ENCODE peak calls at places on chromosome 9, in six cellular contexts. U, A, W, B, L and J are unnamed samples.

GRCh38 chr9:38004809-38005560 is 64.0 kb downstream of the SHB start:
- DNase-seq in U (no peak), W (no peak), L (no peak), B (no peak), A (no peak), J (no peak)

GRCh38 chr9:134130503-134131375 is 5.1 kb upstream of the WDR5 start:
- DNase-seq in U (no peak), A (no peak), B (no peak), W (no peak), L (no peak), J (peak)

GRCh38 chr9:110058304-110058953 is 149.5 kb downstream of the C9orf152 start:
- DNase-seq in W (peak), A (peak), U (peak), L (peak), B (peak), J (no peak)

GRCh38 chr9:73780916-73781315 is 629.3 kb downstream of the ANXA1 start:
- DNase-seq in B (peak), A (no peak), W (no peak), L (no peak), U (no peak), J (peak)

GRCh38 chr9:1880038-1880565 is 135.0 kb upstream of the SMARCA2 start:
- DNase-seq in A (no peak), L (no peak), W (no peak), U (no peak), B (no peak), J (no peak)

GRCh38 chr9:70409280-70409679 is 5.2 kb downstream of the KLF9 start:
- DNase-seq in L (no peak), W (no peak), B (no peak), A (no peak), U (no peak), J (no peak)

GRCh38 chr9:129586647-129587046 is 34.3 kb downstream of the C9orf50 start:
- DNase-seq in W (no peak), A (no peak), L (no peak), B (no peak), U (peak), J (no peak)

GRCh38 chr9:27365977-27366376 is 69.0 kb upstream of the EQTN start:
- DNase-seq in A (no peak), L (peak), W (no peak), U (no peak), B (no peak), J (no peak)

GRCh38 chr9:32550609-32551490 is 1.3 kb upstream of the SMIM27 start:
- DNase-seq in U (peak), W (peak), L (peak), B (peak), A (peak), J (peak)
- TF ChIP-seq EZH2phosphoT487 in U (no peak), W (no peak), L (no peak), B (no peak), A (no peak), J (no peak)

GRCh38 chr9:137406876-137407589 is 15.9 kb downstream of the EXD3 start:
- DNase-seq in W (no peak), L (no peak), A (no peak), B (peak), U (peak), J (peak)
- H3K4me2 ChIP-seq in W (peak), L (no peak), A (no peak), B (peak), U (peak), J (peak)

DNA sequence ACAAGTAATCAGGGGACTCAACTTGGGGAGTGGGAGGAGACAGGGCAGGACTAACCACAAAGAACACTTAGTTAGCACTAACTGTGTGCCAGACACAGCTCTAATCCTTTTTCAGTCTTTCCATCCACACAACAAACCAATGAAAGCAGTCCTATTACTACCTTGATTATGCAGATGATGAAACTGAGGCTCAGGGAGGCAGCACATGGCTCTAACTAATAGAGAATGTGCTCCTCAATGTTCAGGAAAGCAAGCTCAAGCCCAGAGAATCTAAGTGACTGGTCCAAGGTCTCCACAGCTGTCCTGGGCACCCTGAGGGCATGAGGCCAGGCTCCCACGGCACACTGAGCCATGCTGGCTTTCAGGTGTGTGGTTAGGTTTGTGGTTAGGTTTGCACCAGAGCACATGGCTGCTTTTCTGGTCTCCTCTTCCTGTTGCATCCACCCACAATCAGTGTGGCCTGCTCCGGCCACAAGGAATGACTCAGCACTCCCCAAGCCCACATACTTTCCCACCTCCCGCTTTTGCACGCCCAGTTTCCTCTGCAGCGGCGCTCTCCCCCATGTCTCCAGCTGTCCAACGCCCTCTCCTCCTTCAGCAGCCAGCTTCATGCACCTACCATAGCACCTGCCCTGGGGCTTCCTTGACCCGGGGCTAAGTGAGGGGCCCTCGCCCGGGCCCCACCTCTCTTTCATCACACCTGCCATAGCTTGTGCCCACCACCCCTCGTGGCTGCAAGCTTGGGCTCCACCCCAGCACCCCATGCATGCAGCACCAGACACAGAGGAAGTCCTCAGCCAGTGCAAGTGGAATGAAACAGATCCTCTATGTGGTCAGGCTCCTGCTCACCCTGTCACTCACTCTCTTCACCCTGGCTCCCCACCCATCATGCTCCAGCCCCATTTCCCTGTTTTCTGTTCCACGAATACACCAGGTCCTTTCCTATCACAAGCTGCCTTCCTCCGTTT is 133.1 kb downstream of the GABBR2 start:
- DNase-seq in W (no peak), A (peak), B (peak), L (peak), U (no peak), J (peak)
- H2AFZ ChIP-seq in W (no peak), A (peak), B (no peak), L (peak), U (no peak), J (peak)

DNA sequence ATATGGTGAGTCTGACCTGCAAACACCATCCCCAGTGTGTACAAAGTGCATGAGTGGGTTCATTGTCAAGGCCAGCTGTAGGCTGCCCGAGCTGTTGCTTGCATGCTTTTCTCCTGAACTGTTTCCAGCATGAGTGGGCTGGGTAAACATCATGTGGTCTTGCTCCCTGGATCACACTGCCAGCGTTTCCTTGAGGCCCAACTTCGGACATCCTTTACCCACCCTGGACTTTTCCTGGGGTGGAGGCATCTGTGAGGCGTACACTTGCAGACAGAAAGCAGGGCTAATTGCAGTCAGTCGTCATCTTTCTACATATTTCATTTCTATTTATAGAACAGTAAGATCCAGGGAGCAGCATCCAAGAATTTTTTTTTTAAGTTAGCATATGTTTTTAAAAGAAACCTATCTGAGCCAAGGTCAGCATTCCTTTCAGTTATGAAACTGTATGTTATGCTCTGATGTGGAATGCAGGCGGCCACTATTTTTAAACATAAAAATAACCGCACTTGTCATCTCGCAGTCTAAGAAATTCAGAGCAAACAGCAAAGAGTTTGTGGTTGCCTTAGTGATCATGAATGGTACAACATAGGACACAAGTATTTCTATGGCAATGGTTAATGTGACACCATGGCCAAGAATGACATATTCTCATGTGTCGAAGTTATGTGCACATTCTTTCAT is 106.5 kb upstream of the DMRT1 start:
- DNase-seq in W (no peak), A (no peak), L (no peak), U (no peak), B (peak), J (peak)
- TF ChIP-seq EZH2phosphoT487 in W (no peak), A (no peak), L (no peak), U (no peak), B (no peak), J (peak)

DNA sequence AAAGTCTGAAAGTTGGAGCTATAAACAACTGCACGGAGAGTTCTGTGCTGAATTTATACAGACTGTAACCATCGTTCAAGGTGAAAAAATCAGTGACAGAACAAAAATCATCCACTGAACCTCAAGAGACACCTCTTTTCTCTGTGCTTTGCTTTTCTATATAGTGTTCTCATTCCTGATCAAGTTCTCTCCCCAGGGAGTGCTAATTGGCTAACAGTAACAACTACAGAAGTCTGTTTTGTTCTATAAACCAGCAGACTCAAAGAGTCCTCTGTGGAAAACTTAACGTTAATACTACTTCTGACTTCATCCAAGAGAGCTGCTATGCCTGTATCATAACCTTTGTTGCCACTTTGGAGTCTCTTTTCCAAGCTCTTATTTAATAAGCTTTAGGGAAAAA is 1388.3 kb upstream of the C9orf72 start:
- DNase-seq in U (no peak), B (no peak), W (no peak), L (no peak), A (no peak), J (no peak)
- H3K4me2 ChIP-seq in U (no peak), B (no peak), W (no peak), L (no peak), A (no peak), J (no peak)

DNA sequence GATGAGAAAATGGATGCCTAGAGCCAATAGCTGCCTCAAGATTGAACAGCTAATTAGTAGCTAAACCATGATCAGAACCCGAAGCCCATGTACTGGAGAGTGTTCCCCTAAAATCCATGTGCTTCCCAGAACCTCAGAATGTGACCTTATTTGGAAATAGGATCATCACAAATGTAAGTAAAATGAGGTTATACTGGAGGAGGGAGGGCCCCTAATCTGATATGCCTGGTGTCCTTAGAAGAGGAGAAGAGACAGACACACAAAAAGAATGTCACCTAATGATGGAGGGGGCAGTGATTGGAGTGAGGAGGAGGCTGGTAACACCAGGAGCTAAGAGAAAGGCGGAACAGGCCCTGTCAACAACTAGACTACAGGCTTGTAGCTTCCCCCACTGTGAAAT is 41.3 kb upstream of the FBP1 start:
- DNase-seq in U (no peak), B (no peak), W (no peak), A (no peak), L (no peak), J (no peak)
- H2AFZ ChIP-seq in U (peak), B (peak), W (no peak), A (no peak), L (no peak), J (peak)

GRCh38 chr9:72305102-72305546 is 59.9 kb downstream of the ZFAND5 start:
- DNase-seq in B (peak), W (peak), U (peak), A (no peak), L (peak), J (peak)
- TF ChIP-seq EZH2phosphoT487 in B (no peak), W (no peak), U (no peak), A (no peak), L (no peak), J (no peak)